ENCODE peak calls at places on chromosomes 3 and 15, in six cellular contexts. One of them, this sample, is unnamed.
A peak's percentile ranks its signal among the peaks of the same experiment; 100 is the strongest.

GRCh38 chr3:142077859-142078500 is 71.4 kb downstream of the TFDP2 start:
- DNase-seq in PC-3: no peak
- DNase-seq in body of pancreas: no peak
- DNase-seq in suprapubic skin: no peak
- DNase-seq in CD8-positive, alpha-beta T cell: no peak
- DNase-seq in heart right ventricle: no peak
- DNase-seq in this sample: no peak

GRCh38 chr3:51146781-51147180 is 238.3 kb upstream of the MANF start:
- DNase-seq in heart right ventricle: no peak
- DNase-seq in body of pancreas: no peak
- DNase-seq in CD8-positive, alpha-beta T cell: no peak
- DNase-seq in PC-3: no peak
- DNase-seq in suprapubic skin: no peak
- DNase-seq in this sample: no peak

GRCh38 chr15:77714023-77714422 is 81.3 kb upstream of the LINGO1 start:
- DNase-seq in PC-3: no peak
- DNase-seq in suprapubic skin: no peak
- DNase-seq in body of pancreas: no peak
- DNase-seq in heart right ventricle: no peak
- DNase-seq in CD8-positive, alpha-beta T cell: no peak
- DNase-seq in this sample: no peak

GRCh38 chr15:25671132-25671531 is 192.0 kb downstream of the ATP10A start:
- DNase-seq in body of pancreas: no peak
- DNase-seq in heart right ventricle: no peak
- DNase-seq in PC-3: no peak
- DNase-seq in CD8-positive, alpha-beta T cell: no peak
- DNase-seq in suprapubic skin: no peak
- DNase-seq in this sample: no peak

GRCh38 chr15:69217381-69217780 is 56.9 kb downstream of the GLCE start:
- DNase-seq in heart right ventricle: no peak
- DNase-seq in CD8-positive, alpha-beta T cell: no peak
- DNase-seq in body of pancreas: no peak
- DNase-seq in suprapubic skin: no peak
- DNase-seq in PC-3: no peak
- DNase-seq in this sample: no peak

GRCh38 chr3:158617982-158618875 is 26.1 kb upstream of the GFM1 start:
- DNase-seq in PC-3: no peak
- DNase-seq in suprapubic skin: no peak
- DNase-seq in CD8-positive, alpha-beta T cell: no peak
- DNase-seq in body of pancreas: no peak
- DNase-seq in heart right ventricle: no peak
- DNase-seq in this sample: no peak

GRCh38 chr3:21170964-21171363 is 580.0 kb downstream of the ZNF385D start:
- DNase-seq in suprapubic skin: no peak
- DNase-seq in CD8-positive, alpha-beta T cell: no peak
- DNase-seq in body of pancreas: no peak
- DNase-seq in PC-3: peak; percentile 36
- DNase-seq in heart right ventricle: no peak
- DNase-seq in this sample: no peak

GRCh38 chr15:69762373-69763148 is 309.9 kb downstream of the RPLP1 start:
- DNase-seq in suprapubic skin: no peak
- DNase-seq in heart right ventricle: no peak
- DNase-seq in PC-3: peak; percentile 27
- DNase-seq in body of pancreas: no peak
- DNase-seq in CD8-positive, alpha-beta T cell: no peak
- DNase-seq in this sample: no peak

GRCh38 chr15:88882745-88883144 is 12.6 kb downstream of the HAPLN3 start:
- DNase-seq in heart right ventricle: no peak
- DNase-seq in PC-3: peak; percentile 16
- DNase-seq in body of pancreas: no peak
- DNase-seq in suprapubic skin: no peak
- DNase-seq in CD8-positive, alpha-beta T cell: no peak
- DNase-seq in this sample: no peak

GRCh38 chr3:49378249-49378899 is 20.2 kb upstream of the GPX1 start:
- DNase-seq in heart right ventricle: peak; percentile 11
- DNase-seq in PC-3: peak; percentile 44
- DNase-seq in CD8-positive, alpha-beta T cell: no peak
- DNase-seq in suprapubic skin: peak; percentile 69
- DNase-seq in body of pancreas: no peak
- DNase-seq in this sample: peak; percentile 5

GRCh38 chr3:177229791-177230190 is 32.5 kb upstream of the TBL1XR1 start:
- DNase-seq in suprapubic skin: no peak
- DNase-seq in PC-3: no peak
- DNase-seq in heart right ventricle: no peak
- DNase-seq in CD8-positive, alpha-beta T cell: no peak
- DNase-seq in body of pancreas: no peak
- DNase-seq in this sample: no peak

GRCh38 chr15:62782100-62782791 is 260.3 kb upstream of the TPM1 start:
- DNase-seq in PC-3: peak; percentile 70
- DNase-seq in CD8-positive, alpha-beta T cell: no peak
- DNase-seq in heart right ventricle: peak; percentile 93
- DNase-seq in body of pancreas: peak; percentile 77
- DNase-seq in suprapubic skin: no peak
- DNase-seq in this sample: no peak

GRCh38 chr3:632571-633170 is 436.1 kb downstream of the CHL1 start:
- DNase-seq in CD8-positive, alpha-beta T cell: no peak
- DNase-seq in heart right ventricle: peak; percentile 12
- DNase-seq in suprapubic skin: no peak
- DNase-seq in PC-3: peak; percentile 77
- DNase-seq in body of pancreas: peak; percentile 55
- DNase-seq in this sample: no peak

GRCh38 chr3:128503751-128504532 is 10.9 kb upstream of the GATA2 start:
- DNase-seq in heart right ventricle: no peak
- DNase-seq in body of pancreas: no peak
- DNase-seq in PC-3: no peak
- DNase-seq in CD8-positive, alpha-beta T cell: no peak
- DNase-seq in suprapubic skin: peak; percentile 48
- DNase-seq in this sample: no peak

GRCh38 chr3:168029705-168030104 is 66.0 kb downstream of the GOLIM4 start:
- DNase-seq in body of pancreas: no peak
- DNase-seq in suprapubic skin: no peak
- DNase-seq in heart right ventricle: no peak
- DNase-seq in CD8-positive, alpha-beta T cell: no peak
- DNase-seq in PC-3: no peak
- DNase-seq in this sample: no peak

GRCh38 chr3:13823186-13823585 is 56.7 kb downstream of the WNT7A start:
- DNase-seq in suprapubic skin: no peak
- DNase-seq in body of pancreas: no peak
- DNase-seq in PC-3: no peak
- DNase-seq in heart right ventricle: no peak
- DNase-seq in CD8-positive, alpha-beta T cell: no peak
- DNase-seq in this sample: no peak

GRCh38 chr15:77664428-77664827 is 31.7 kb upstream of the LINGO1 start:
- DNase-seq in CD8-positive, alpha-beta T cell: no peak
- DNase-seq in heart right ventricle: no peak
- DNase-seq in PC-3: no peak
- DNase-seq in body of pancreas: no peak
- DNase-seq in suprapubic skin: no peak
- DNase-seq in this sample: peak; percentile 32

GRCh38 chr15:83379574-83379973 is 67.6 kb upstream of the SH3GL3 start:
- DNase-seq in heart right ventricle: no peak
- DNase-seq in suprapubic skin: no peak
- DNase-seq in body of pancreas: no peak
- DNase-seq in CD8-positive, alpha-beta T cell: no peak
- DNase-seq in PC-3: peak; percentile 97
- DNase-seq in this sample: no peak

GRCh38 chr3:53581671-53582070 is 87.3 kb downstream of the CACNA1D start:
- DNase-seq in PC-3: no peak
- DNase-seq in CD8-positive, alpha-beta T cell: no peak
- DNase-seq in heart right ventricle: no peak
- DNase-seq in suprapubic skin: no peak
- DNase-seq in body of pancreas: no peak
- DNase-seq in this sample: no peak

GRCh38 chr3:47250309-47251060 is 32.1 kb downstream of the KIF9 start:
- DNase-seq in heart right ventricle: peak; percentile 54
- DNase-seq in CD8-positive, alpha-beta T cell: no peak
- DNase-seq in suprapubic skin: no peak
- DNase-seq in body of pancreas: peak; percentile 37
- DNase-seq in PC-3: peak; percentile 61
- DNase-seq in this sample: no peak

GRCh38 chr3:119240582-119241434 is at the start of gene B4GALT4:
- DNase-seq in body of pancreas: peak; percentile 89
- DNase-seq in CD8-positive, alpha-beta T cell: peak; percentile 34
- DNase-seq in suprapubic skin: peak; percentile 87
- DNase-seq in heart right ventricle: peak; percentile 86
- DNase-seq in PC-3: peak; percentile 94
- DNase-seq in this sample: peak; percentile 94

GRCh38 chr3:56389213-56389830 is 78.9 kb downstream of the ERC2 start:
- DNase-seq in heart right ventricle: no peak
- DNase-seq in CD8-positive, alpha-beta T cell: no peak
- DNase-seq in body of pancreas: no peak
- DNase-seq in suprapubic skin: no peak
- DNase-seq in PC-3: no peak
- DNase-seq in this sample: no peak

GRCh38 chr3:164222200-164222599 is 856.1 kb downstream of the SI start:
- DNase-seq in PC-3: no peak
- DNase-seq in heart right ventricle: no peak
- DNase-seq in CD8-positive, alpha-beta T cell: no peak
- DNase-seq in body of pancreas: no peak
- DNase-seq in suprapubic skin: no peak
- DNase-seq in this sample: no peak

GRCh38 chr3:143771258-143771657 is 77.0 kb downstream of the SLC9A9 start:
- DNase-seq in body of pancreas: no peak
- DNase-seq in CD8-positive, alpha-beta T cell: no peak
- DNase-seq in suprapubic skin: no peak
- DNase-seq in heart right ventricle: no peak
- DNase-seq in PC-3: no peak
- DNase-seq in this sample: no peak

GRCh38 chr3:85808750-85809149 is 850.0 kb downstream of the CADM2 start:
- DNase-seq in CD8-positive, alpha-beta T cell: no peak
- DNase-seq in PC-3: no peak
- DNase-seq in body of pancreas: no peak
- DNase-seq in heart right ventricle: no peak
- DNase-seq in suprapubic skin: no peak
- DNase-seq in this sample: no peak

GRCh38 chr3:69232447-69232846 is 110.1 kb upstream of the LMOD3 start:
- DNase-seq in heart right ventricle: no peak
- DNase-seq in CD8-positive, alpha-beta T cell: no peak
- DNase-seq in PC-3: no peak
- DNase-seq in body of pancreas: no peak
- DNase-seq in suprapubic skin: no peak
- DNase-seq in this sample: no peak

GRCh38 chr3:176861137-176861536 is 336.1 kb downstream of the TBL1XR1 start:
- DNase-seq in PC-3: no peak
- DNase-seq in CD8-positive, alpha-beta T cell: no peak
- DNase-seq in body of pancreas: no peak
- DNase-seq in heart right ventricle: no peak
- DNase-seq in suprapubic skin: no peak
- DNase-seq in this sample: no peak

GRCh38 chr3:22322861-22323260 is 571.9 kb upstream of the ZNF385D start:
- DNase-seq in body of pancreas: no peak
- DNase-seq in CD8-positive, alpha-beta T cell: no peak
- DNase-seq in PC-3: no peak
- DNase-seq in suprapubic skin: no peak
- DNase-seq in heart right ventricle: no peak
- DNase-seq in this sample: no peak

GRCh38 chr3:47617061-47618010 is 38.7 kb upstream of the CSPG5 start:
- DNase-seq in CD8-positive, alpha-beta T cell: no peak
- DNase-seq in PC-3: peak; percentile 83
- DNase-seq in suprapubic skin: no peak
- DNase-seq in heart right ventricle: no peak
- DNase-seq in body of pancreas: no peak
- DNase-seq in this sample: no peak

GRCh38 chr3:138833908-138834358 is 795 bp downstream of the PIK3CB start:
- DNase-seq in body of pancreas: no peak
- DNase-seq in CD8-positive, alpha-beta T cell: no peak
- DNase-seq in heart right ventricle: no peak
- DNase-seq in suprapubic skin: no peak
- DNase-seq in PC-3: no peak
- DNase-seq in this sample: no peak

GRCh38 chr3:197793246-197793645 is 2.2 kb downstream of the LRCH3 start:
- DNase-seq in PC-3: peak; percentile 54
- DNase-seq in heart right ventricle: no peak
- DNase-seq in body of pancreas: no peak
- DNase-seq in CD8-positive, alpha-beta T cell: no peak
- DNase-seq in suprapubic skin: no peak
- DNase-seq in this sample: no peak

DNA sequence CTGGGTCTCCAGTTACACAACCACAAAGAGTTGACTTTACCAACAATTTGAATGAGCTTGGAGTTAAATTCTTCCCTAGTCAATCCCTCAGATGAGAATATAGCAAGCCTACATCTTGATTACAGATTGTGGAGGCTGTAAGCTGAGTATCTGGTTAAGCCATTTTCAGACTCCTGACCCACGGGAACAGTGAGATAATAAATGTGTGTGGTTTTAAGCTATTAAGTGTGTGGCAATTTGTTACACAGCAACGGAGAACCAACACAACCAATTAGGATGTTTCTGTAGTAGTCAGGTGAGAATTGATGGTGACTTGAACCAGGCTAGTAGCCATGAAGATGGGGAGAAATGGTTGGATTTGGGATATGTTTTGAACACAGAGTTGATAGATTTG is 37.7 kb upstream of the SLC4A7 start:
- DNase-seq in heart right ventricle: no peak
- DNase-seq in CD8-positive, alpha-beta T cell: no peak
- DNase-seq in PC-3: no peak
- DNase-seq in body of pancreas: no peak
- DNase-seq in suprapubic skin: no peak
- DNase-seq in this sample: no peak
- H3K4me3 ChIP-seq in heart right ventricle: no peak overlapping the region
- H3K4me3 ChIP-seq in CD8-positive, alpha-beta T cell: no peak overlapping the region
- H3K4me3 ChIP-seq in PC-3: no peak overlapping the region
- H3K4me3 ChIP-seq in body of pancreas: no peak overlapping the region
- H3K4me3 ChIP-seq in suprapubic skin: no peak overlapping the region
- H3K4me3 ChIP-seq in this sample: no peak overlapping the region

GRCh38 chr15:75339531-75340240 is 3.8 kb downstream of the COMMD4 start:
- DNase-seq in suprapubic skin: no peak
- DNase-seq in CD8-positive, alpha-beta T cell: no peak
- DNase-seq in PC-3: no peak
- DNase-seq in body of pancreas: no peak
- DNase-seq in heart right ventricle: no peak
- DNase-seq in this sample: no peak
- H3K4me1 ChIP-seq in suprapubic skin: peaks cover 25% of the 10 kb centered on the region
- H3K4me1 ChIP-seq in CD8-positive, alpha-beta T cell: peaks cover 13% of the 10 kb centered on the region
- H3K4me1 ChIP-seq in PC-3: peaks cover 16% of the 10 kb centered on the region
- H3K4me1 ChIP-seq in body of pancreas: peaks cover 18% of the 10 kb centered on the region
- H3K4me1 ChIP-seq in heart right ventricle: peaks cover 5% of the 10 kb centered on the region
- H3K4me1 ChIP-seq in this sample: peaks cover 12% of the 10 kb centered on the region

DNA sequence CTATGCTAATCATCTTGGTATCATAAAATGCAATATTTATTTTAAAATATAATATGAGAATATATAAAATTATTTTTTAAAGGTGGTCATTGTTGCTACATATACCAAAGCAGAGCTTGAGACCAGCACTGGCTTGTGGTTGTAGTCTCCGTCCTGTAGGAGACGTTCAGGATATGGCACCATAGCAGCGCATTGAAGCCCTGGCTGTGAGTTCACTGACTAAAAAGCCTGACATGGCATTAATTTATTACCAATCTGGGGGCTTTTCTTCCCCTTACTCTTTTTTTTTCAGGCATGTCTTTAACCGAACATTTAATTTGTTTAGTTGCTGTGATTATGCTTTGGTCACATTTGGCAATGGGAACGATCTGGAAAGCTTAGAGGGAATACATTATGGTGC is 108.6 kb downstream of the ZIC4 start:
- DNase-seq in heart right ventricle: no peak
- DNase-seq in body of pancreas: no peak
- DNase-seq in PC-3: peak; percentile 5
- DNase-seq in suprapubic skin: no peak
- DNase-seq in CD8-positive, alpha-beta T cell: no peak
- DNase-seq in this sample: no peak
- H3K4me3 ChIP-seq in heart right ventricle: no peak overlapping the region
- H3K4me3 ChIP-seq in body of pancreas: no peak overlapping the region
- H3K4me3 ChIP-seq in PC-3: no peak overlapping the region
- H3K4me3 ChIP-seq in suprapubic skin: no peak overlapping the region
- H3K4me3 ChIP-seq in CD8-positive, alpha-beta T cell: no peak overlapping the region
- H3K4me3 ChIP-seq in this sample: no peak overlapping the region

GRCh38 chr3:8548502-8549300 is 47.1 kb downstream of the LMCD1 start:
- DNase-seq in PC-3: no peak
- DNase-seq in CD8-positive, alpha-beta T cell: no peak
- DNase-seq in body of pancreas: no peak
- DNase-seq in heart right ventricle: no peak
- DNase-seq in suprapubic skin: no peak
- DNase-seq in this sample: no peak
- H3K4me1 ChIP-seq in PC-3: no peaks in the 10 kb centered on the region
- H3K4me1 ChIP-seq in CD8-positive, alpha-beta T cell: no peaks in the 10 kb centered on the region
- H3K4me1 ChIP-seq in body of pancreas: no peaks in the 10 kb centered on the region
- H3K4me1 ChIP-seq in heart right ventricle: peaks cover 3% of the 10 kb centered on the region
- H3K4me1 ChIP-seq in suprapubic skin: peaks cover 4% of the 10 kb centered on the region
- H3K4me1 ChIP-seq in this sample: no peaks in the 10 kb centered on the region